ENCODE peak calls at places on chromosomes 5 and 9, in nine cellular contexts. One of them, this sample, is unnamed.

GRCh38 chr5:113233606-113234005 is 201.2 kb downstream of the TSSK1B start:
- DNase-seq in stimulated activated CD8-positive, alpha-beta memory T cell treated with anti-CD3 and anti-CD28 coated beads, Interleukin-7, amount 100 ng/mL, for 24 hours: no peak
- DNase-seq in endothelial cell: no peak
- DNase-seq in CD8-positive, alpha-beta T cell: no peak
- DNase-seq in anterior cingulate cortex: no peak
- DNase-seq in H7: no peak
- DNase-seq in bronchial epithelial cell: no peak
- DNase-seq in activated T-helper 9 cell treated with anti-CD3 and anti-CD28 coated beads, Interleukin-2, amount 50 U/mL, for 16 hours: no peak
- DNase-seq in BJ: no peak
- DNase-seq in this sample: no peak

GRCh38 chr5:42912184-42912766 is 100.6 kb upstream of the SELENOP start:
- DNase-seq in stimulated activated CD8-positive, alpha-beta memory T cell treated with anti-CD3 and anti-CD28 coated beads, Interleukin-7, amount 100 ng/mL, for 24 hours: no peak
- DNase-seq in endothelial cell: peak
- DNase-seq in CD8-positive, alpha-beta T cell: peak
- DNase-seq in anterior cingulate cortex: no peak
- DNase-seq in H7: no peak
- DNase-seq in bronchial epithelial cell: peak
- DNase-seq in activated T-helper 9 cell treated with anti-CD3 and anti-CD28 coated beads, Interleukin-2, amount 50 U/mL, for 16 hours: peak
- DNase-seq in BJ: no peak
- DNase-seq in this sample: no peak

GRCh38 chr5:38163636-38164237 is 94.6 kb upstream of the EGFLAM start:
- DNase-seq in stimulated activated CD8-positive, alpha-beta memory T cell treated with anti-CD3 and anti-CD28 coated beads, Interleukin-7, amount 100 ng/mL, for 24 hours: no peak
- DNase-seq in endothelial cell: no peak
- DNase-seq in CD8-positive, alpha-beta T cell: no peak
- DNase-seq in anterior cingulate cortex: no peak
- DNase-seq in H7: no peak
- DNase-seq in bronchial epithelial cell: peak
- DNase-seq in activated T-helper 9 cell treated with anti-CD3 and anti-CD28 coated beads, Interleukin-2, amount 50 U/mL, for 16 hours: no peak
- DNase-seq in BJ: no peak
- DNase-seq in this sample: no peak

GRCh38 chr5:50984628-50985027 is 318.2 kb downstream of the PARP8 start:
- DNase-seq in stimulated activated CD8-positive, alpha-beta memory T cell treated with anti-CD3 and anti-CD28 coated beads, Interleukin-7, amount 100 ng/mL, for 24 hours: no peak
- DNase-seq in endothelial cell: no peak
- DNase-seq in CD8-positive, alpha-beta T cell: no peak
- DNase-seq in anterior cingulate cortex: no peak
- DNase-seq in H7: no peak
- DNase-seq in bronchial epithelial cell: no peak
- DNase-seq in activated T-helper 9 cell treated with anti-CD3 and anti-CD28 coated beads, Interleukin-2, amount 50 U/mL, for 16 hours: no peak
- DNase-seq in BJ: no peak
- DNase-seq in this sample: no peak

GRCh38 chr9:134591082-134591571 is 50.5 kb upstream of the COL5A1 start:
- DNase-seq in stimulated activated CD8-positive, alpha-beta memory T cell treated with anti-CD3 and anti-CD28 coated beads, Interleukin-7, amount 100 ng/mL, for 24 hours: no peak
- DNase-seq in endothelial cell: no peak
- DNase-seq in CD8-positive, alpha-beta T cell: no peak
- DNase-seq in anterior cingulate cortex: no peak
- DNase-seq in H7: no peak
- DNase-seq in bronchial epithelial cell: no peak
- DNase-seq in activated T-helper 9 cell treated with anti-CD3 and anti-CD28 coated beads, Interleukin-2, amount 50 U/mL, for 16 hours: no peak
- DNase-seq in BJ: no peak
- DNase-seq in this sample: no peak

GRCh38 chr5:28165116-28165515 is 1126.7 kb upstream of the CDH9 start:
- DNase-seq in stimulated activated CD8-positive, alpha-beta memory T cell treated with anti-CD3 and anti-CD28 coated beads, Interleukin-7, amount 100 ng/mL, for 24 hours: no peak
- DNase-seq in endothelial cell: no peak
- DNase-seq in CD8-positive, alpha-beta T cell: no peak
- DNase-seq in anterior cingulate cortex: no peak
- DNase-seq in H7: no peak
- DNase-seq in bronchial epithelial cell: peak
- DNase-seq in activated T-helper 9 cell treated with anti-CD3 and anti-CD28 coated beads, Interleukin-2, amount 50 U/mL, for 16 hours: no peak
- DNase-seq in BJ: no peak
- DNase-seq in this sample: no peak

GRCh38 chr9:18422296-18423036 is 51.5 kb upstream of the ADAMTSL1 start:
- DNase-seq in stimulated activated CD8-positive, alpha-beta memory T cell treated with anti-CD3 and anti-CD28 coated beads, Interleukin-7, amount 100 ng/mL, for 24 hours: no peak
- DNase-seq in endothelial cell: no peak
- DNase-seq in CD8-positive, alpha-beta T cell: no peak
- DNase-seq in anterior cingulate cortex: no peak
- DNase-seq in H7: no peak
- DNase-seq in bronchial epithelial cell: no peak
- DNase-seq in activated T-helper 9 cell treated with anti-CD3 and anti-CD28 coated beads, Interleukin-2, amount 50 U/mL, for 16 hours: no peak
- DNase-seq in BJ: no peak
- DNase-seq in this sample: no peak

GRCh38 chr9:97726716-97727115 is 29.6 kb upstream of the XPA start:
- DNase-seq in stimulated activated CD8-positive, alpha-beta memory T cell treated with anti-CD3 and anti-CD28 coated beads, Interleukin-7, amount 100 ng/mL, for 24 hours: no peak
- DNase-seq in endothelial cell: no peak
- DNase-seq in CD8-positive, alpha-beta T cell: no peak
- DNase-seq in anterior cingulate cortex: no peak
- DNase-seq in H7: no peak
- DNase-seq in bronchial epithelial cell: no peak
- DNase-seq in activated T-helper 9 cell treated with anti-CD3 and anti-CD28 coated beads, Interleukin-2, amount 50 U/mL, for 16 hours: no peak
- DNase-seq in BJ: no peak
- DNase-seq in this sample: no peak

GRCh38 chr5:180742727-180743126 is 2.9 kb upstream of the OR2Y1 start:
- DNase-seq in stimulated activated CD8-positive, alpha-beta memory T cell treated with anti-CD3 and anti-CD28 coated beads, Interleukin-7, amount 100 ng/mL, for 24 hours: no peak
- DNase-seq in endothelial cell: no peak
- DNase-seq in CD8-positive, alpha-beta T cell: no peak
- DNase-seq in anterior cingulate cortex: no peak
- DNase-seq in H7: no peak
- DNase-seq in bronchial epithelial cell: no peak
- DNase-seq in activated T-helper 9 cell treated with anti-CD3 and anti-CD28 coated beads, Interleukin-2, amount 50 U/mL, for 16 hours: no peak
- DNase-seq in BJ: no peak
- DNase-seq in this sample: no peak

GRCh38 chr9:107504585-107505455 is 15.3 kb upstream of the KLF4 start:
- DNase-seq in stimulated activated CD8-positive, alpha-beta memory T cell treated with anti-CD3 and anti-CD28 coated beads, Interleukin-7, amount 100 ng/mL, for 24 hours: no peak
- DNase-seq in endothelial cell: no peak
- DNase-seq in CD8-positive, alpha-beta T cell: no peak
- DNase-seq in anterior cingulate cortex: no peak
- DNase-seq in H7: no peak
- DNase-seq in bronchial epithelial cell: peak
- DNase-seq in activated T-helper 9 cell treated with anti-CD3 and anti-CD28 coated beads, Interleukin-2, amount 50 U/mL, for 16 hours: no peak
- DNase-seq in BJ: no peak
- DNase-seq in this sample: no peak

GRCh38 chr5:179143446-179143845 is 83.3 kb downstream of the ZNF354C start:
- DNase-seq in stimulated activated CD8-positive, alpha-beta memory T cell treated with anti-CD3 and anti-CD28 coated beads, Interleukin-7, amount 100 ng/mL, for 24 hours: no peak
- DNase-seq in endothelial cell: no peak
- DNase-seq in CD8-positive, alpha-beta T cell: no peak
- DNase-seq in anterior cingulate cortex: no peak
- DNase-seq in H7: peak
- DNase-seq in bronchial epithelial cell: no peak
- DNase-seq in activated T-helper 9 cell treated with anti-CD3 and anti-CD28 coated beads, Interleukin-2, amount 50 U/mL, for 16 hours: no peak
- DNase-seq in BJ: no peak
- DNase-seq in this sample: peak

GRCh38 chr5:140926903-140927573 is 939 bp downstream of the PCDHAC1 start:
- DNase-seq in stimulated activated CD8-positive, alpha-beta memory T cell treated with anti-CD3 and anti-CD28 coated beads, Interleukin-7, amount 100 ng/mL, for 24 hours: no peak
- DNase-seq in endothelial cell: peak
- DNase-seq in CD8-positive, alpha-beta T cell: no peak
- DNase-seq in anterior cingulate cortex: peak
- DNase-seq in H7: peak
- DNase-seq in bronchial epithelial cell: peak
- DNase-seq in activated T-helper 9 cell treated with anti-CD3 and anti-CD28 coated beads, Interleukin-2, amount 50 U/mL, for 16 hours: no peak
- DNase-seq in BJ: no peak
- DNase-seq in this sample: peak

GRCh38 chr5:94469889-94470288 is 148.5 kb downstream of the KIAA0825 start:
- DNase-seq in stimulated activated CD8-positive, alpha-beta memory T cell treated with anti-CD3 and anti-CD28 coated beads, Interleukin-7, amount 100 ng/mL, for 24 hours: no peak
- DNase-seq in endothelial cell: no peak
- DNase-seq in CD8-positive, alpha-beta T cell: no peak
- DNase-seq in anterior cingulate cortex: no peak
- DNase-seq in H7: no peak
- DNase-seq in bronchial epithelial cell: no peak
- DNase-seq in activated T-helper 9 cell treated with anti-CD3 and anti-CD28 coated beads, Interleukin-2, amount 50 U/mL, for 16 hours: no peak
- DNase-seq in BJ: peak
- DNase-seq in this sample: no peak

GRCh38 chr5:157113007-157113406 is 4.2 kb upstream of the HAVCR2 start:
- DNase-seq in stimulated activated CD8-positive, alpha-beta memory T cell treated with anti-CD3 and anti-CD28 coated beads, Interleukin-7, amount 100 ng/mL, for 24 hours: no peak
- DNase-seq in endothelial cell: no peak
- DNase-seq in CD8-positive, alpha-beta T cell: no peak
- DNase-seq in anterior cingulate cortex: no peak
- DNase-seq in H7: no peak
- DNase-seq in bronchial epithelial cell: no peak
- DNase-seq in activated T-helper 9 cell treated with anti-CD3 and anti-CD28 coated beads, Interleukin-2, amount 50 U/mL, for 16 hours: no peak
- DNase-seq in BJ: no peak
- DNase-seq in this sample: no peak

GRCh38 chr5:4862500-4862899 is 277.6 kb upstream of the ADAMTS16 start:
- DNase-seq in stimulated activated CD8-positive, alpha-beta memory T cell treated with anti-CD3 and anti-CD28 coated beads, Interleukin-7, amount 100 ng/mL, for 24 hours: no peak
- DNase-seq in endothelial cell: no peak
- DNase-seq in CD8-positive, alpha-beta T cell: no peak
- DNase-seq in anterior cingulate cortex: no peak
- DNase-seq in H7: peak
- DNase-seq in bronchial epithelial cell: peak
- DNase-seq in activated T-helper 9 cell treated with anti-CD3 and anti-CD28 coated beads, Interleukin-2, amount 50 U/mL, for 16 hours: no peak
- DNase-seq in BJ: peak
- DNase-seq in this sample: no peak

GRCh38 chr9:127825319-127826051 is 22.8 kb downstream of the FPGS start:
- DNase-seq in stimulated activated CD8-positive, alpha-beta memory T cell treated with anti-CD3 and anti-CD28 coated beads, Interleukin-7, amount 100 ng/mL, for 24 hours: no peak
- DNase-seq in endothelial cell: peak
- DNase-seq in CD8-positive, alpha-beta T cell: no peak
- DNase-seq in anterior cingulate cortex: no peak
- DNase-seq in H7: peak
- DNase-seq in bronchial epithelial cell: no peak
- DNase-seq in activated T-helper 9 cell treated with anti-CD3 and anti-CD28 coated beads, Interleukin-2, amount 50 U/mL, for 16 hours: no peak
- DNase-seq in BJ: no peak
- DNase-seq in this sample: peak

GRCh38 chr5:172171118-172171775 is 16.8 kb downstream of the STK10 start:
- DNase-seq in stimulated activated CD8-positive, alpha-beta memory T cell treated with anti-CD3 and anti-CD28 coated beads, Interleukin-7, amount 100 ng/mL, for 24 hours: no peak
- DNase-seq in endothelial cell: no peak
- DNase-seq in CD8-positive, alpha-beta T cell: no peak
- DNase-seq in anterior cingulate cortex: no peak
- DNase-seq in H7: peak
- DNase-seq in bronchial epithelial cell: no peak
- DNase-seq in activated T-helper 9 cell treated with anti-CD3 and anti-CD28 coated beads, Interleukin-2, amount 50 U/mL, for 16 hours: no peak
- DNase-seq in BJ: no peak
- DNase-seq in this sample: no peak

GRCh38 chr9:98081477-98082219 is 25.1 kb downstream of the NANS start:
- DNase-seq in stimulated activated CD8-positive, alpha-beta memory T cell treated with anti-CD3 and anti-CD28 coated beads, Interleukin-7, amount 100 ng/mL, for 24 hours: no peak
- DNase-seq in endothelial cell: no peak
- DNase-seq in CD8-positive, alpha-beta T cell: no peak
- DNase-seq in anterior cingulate cortex: no peak
- DNase-seq in H7: no peak
- DNase-seq in bronchial epithelial cell: peak
- DNase-seq in activated T-helper 9 cell treated with anti-CD3 and anti-CD28 coated beads, Interleukin-2, amount 50 U/mL, for 16 hours: peak
- DNase-seq in BJ: no peak
- DNase-seq in this sample: no peak